ENCODE peak calls at places on chromosomes 13 and 19, in nine cellular contexts. Q, P, V, M, N, G, W, D and F are unnamed samples.
A peak's percentile ranks its signal among the peaks of the same experiment; 100 is the strongest.

GRCh38 chr19:4018140-4018613 is 10.6 kb downstream of the PIAS4 start:
- DNase-seq in Q (no peak), P (no peak), V (no peak), M (no peak), N (no peak), G (no peak), W (no peak), D (no peak), F (no peak)

GRCh38 chr19:24140099-24140498 is 53.1 kb downstream of the ZNF254 start:
- DNase-seq in Q (peak; percentile 35), P (no peak), V (peak; percentile 62), M (peak; percentile 44), N (no peak), G (no peak), W (no peak), D (no peak), F (no peak)

GRCh38 chr13:53015971-53016370 is 12.6 kb upstream of the OLFM4 start:
- DNase-seq in Q (no peak), P (no peak), V (no peak), M (no peak), N (no peak), G (no peak), W (no peak), D (no peak), F (no peak)

GRCh38 chr19:1183543-1184172 is 9.6 kb upstream of the SBNO2 start:
- DNase-seq in Q (no peak), P (peak; percentile 69), V (no peak), M (peak; percentile 83), N (peak; percentile 57), G (no peak), W (no peak), D (no peak), F (no peak)

GRCh38 chr19:38975861-38976271 is 324 bp upstream of the FBXO17 start:
- DNase-seq in Q (no peak), P (peak; percentile 68), V (peak; percentile 52), M (peak; percentile 71), N (peak; percentile 62), G (no peak), W (no peak), D (peak; percentile 37), F (no peak)

GRCh38 chr13:55576389-55576788 is 1564.3 kb upstream of the PRR20A start:
- DNase-seq in Q (no peak), P (no peak), V (no peak), M (no peak), N (no peak), G (no peak), W (peak; percentile 85), D (no peak), F (no peak)

GRCh38 chr19:49925486-49925885 is 3.5 kb upstream of the ATF5 start:
- DNase-seq in Q (no peak), P (no peak), V (no peak), M (no peak), N (no peak), G (no peak), W (no peak), D (no peak), F (no peak)

GRCh38 chr13:95180513-95181245 is 120.6 kb downstream of the ABCC4 start:
- DNase-seq in Q (no peak), P (no peak), V (peak; percentile 10), M (no peak), N (peak; percentile 14), G (no peak), W (no peak), D (no peak), F (no peak)

GRCh38 chr19:48419158-48419920 is 25.9 kb downstream of the GRIN2D start:
- DNase-seq in Q (no peak), P (no peak), V (no peak), M (peak; percentile 75), N (peak; percentile 45), G (no peak), W (no peak), D (peak; percentile 64), F (peak; percentile 74)